ENCODE peak calls at places on chromosomes 6 and 20, in nine cellular contexts. U, F, Q, O, W, B, R, E and G are unnamed samples.

GRCh38 chr20:9467995-9468394 is 46.4 kb upstream of the LAMP5 start:
- DNase-seq in U (peak), F (no peak), Q (no peak), O (no peak), W (no peak), B (no peak), R (peak), E (no peak), G (no peak)

GRCh38 chr6:43242908-43243648 is at the start of gene TTBK1:
- DNase-seq in U (no peak), F (no peak), Q (no peak), O (no peak), W (no peak), B (no peak), R (no peak), E (no peak), G (no peak)

GRCh38 chr6:169044376-169045230 is 209.0 kb downstream of the THBS2 start:
- DNase-seq in U (peak), F (no peak), Q (no peak), O (no peak), W (no peak), B (no peak), R (no peak), E (no peak), G (no peak)

GRCh38 chr6:31799781-31800180 is 4.2 kb upstream of the VARS1 start:
- DNase-seq in U (no peak), F (no peak), Q (peak), O (no peak), W (no peak), B (no peak), R (no peak), E (no peak), G (no peak)

GRCh38 chr6:151075943-151076555 is 163.7 kb upstream of the AKAP12 start:
- DNase-seq in U (no peak), F (no peak), Q (no peak), O (no peak), W (no peak), B (no peak), R (no peak), E (no peak), G (no peak)

GRCh38 chr6:100464162-100464851 is 414 bp downstream of the SIM1 start:
- DNase-seq in U (no peak), F (no peak), Q (peak), O (no peak), W (no peak), B (no peak), R (peak), E (no peak), G (no peak)

GRCh38 chr20:53934421-53935352 is 135.7 kb downstream of the BCAS1 start:
- DNase-seq in U (peak), F (no peak), Q (peak), O (no peak), W (no peak), B (no peak), R (no peak), E (no peak), G (no peak)

GRCh38 chr6:7675353-7675945 is 50.5 kb upstream of the BMP6 start:
- DNase-seq in U (no peak), F (no peak), Q (no peak), O (no peak), W (no peak), B (no peak), R (no peak), E (no peak), G (no peak)

GRCh38 chr6:170007468-170008240 is 256.2 kb downstream of the ERMARD start:
- DNase-seq in U (no peak), F (no peak), Q (no peak), O (no peak), W (no peak), B (no peak), R (no peak), E (no peak), G (no peak)

GRCh38 chr6:111573118-111573883 is 32.4 kb downstream of the TRAF3IP2 start:
- DNase-seq in U (no peak), F (no peak), Q (peak), O (no peak), W (no peak), B (no peak), R (no peak), E (no peak), G (no peak)

GRCh38 chr6:140344149-140344913 is 969.9 kb upstream of the CITED2 start:
- DNase-seq in U (no peak), F (no peak), Q (peak), O (no peak), W (no peak), B (no peak), R (no peak), E (no peak), G (no peak)

GRCh38 chr6:79425589-79426311 is 111.5 kb downstream of the LCA5 start:
- DNase-seq in U (no peak), F (no peak), Q (no peak), O (no peak), W (no peak), B (no peak), R (no peak), E (no peak), G (no peak)

GRCh38 chr6:94350833-94351232 is 931.5 kb upstream of the EPHA7 start:
- DNase-seq in U (no peak), F (no peak), Q (no peak), O (no peak), W (no peak), B (no peak), R (no peak), E (no peak), G (no peak)

GRCh38 chr6:125867483-125867935 is 76.7 kb downstream of the NCOA7 start:
- DNase-seq in U (no peak), F (no peak), Q (peak), O (no peak), W (no peak), B (no peak), R (no peak), E (no peak), G (no peak)

GRCh38 chr6:113490356-113490755 is 366.8 kb upstream of the MARCKS start:
- DNase-seq in U (no peak), F (no peak), Q (no peak), O (no peak), W (no peak), B (no peak), R (no peak), E (no peak), G (no peak)

GRCh38 chr20:64240243-64241015 is 15.1 kb upstream of the PCMTD2 start:
- DNase-seq in U (no peak), F (no peak), Q (no peak), O (no peak), W (no peak), B (no peak), R (no peak), E (peak), G (no peak)

GRCh38 chr6:60754879-60755278 is 1531.1 kb downstream of the KHDRBS2 start:
- DNase-seq in U (no peak), F (no peak), Q (no peak), O (no peak), W (no peak), B (no peak), R (no peak), E (no peak), G (no peak)

GRCh38 chr6:25027221-25027916 is 91.6 kb upstream of the RIPOR2 start:
- DNase-seq in U (no peak), F (peak), Q (no peak), O (peak), W (peak), B (no peak), R (no peak), E (no peak), G (no peak)

GRCh38 chr6:135521431-135521830 is 23.9 kb upstream of the AHI1 start:
- DNase-seq in U (no peak), F (no peak), Q (peak), O (no peak), W (no peak), B (no peak), R (no peak), E (no peak), G (no peak)